ENCODE peak calls at places on chromosome 22, in five cellular contexts. H is psoas muscle, I is PC-3, X is ovary, A is right atrium auricular region. L is an unnamed sample.
A peak's percentile ranks its signal among the peaks of the same experiment; 100 is the strongest.

GRCh38 chr22:19129871-19130270 is 1.2 kb upstream of the TSSK2 start:
- DNase-seq in H (no peak), I (no peak), X (no peak), A (no peak), L (peak; percentile 26)

GRCh38 chr22:30970356-30970746 is 1.3 kb downstream of the TUG1 start:
- DNase-seq in H (no peak), I (no peak), X (no peak), A (no peak), L (no peak)

GRCh38 chr22:41479671-41480396 is 10.9 kb downstream of the ACO2 start:
- DNase-seq in H (no peak), I (no peak), X (no peak), A (no peak), L (no peak)

GRCh38 chr22:31075961-31076360 is 5.2 kb upstream of the SMTN start:
- DNase-seq in H (peak; percentile 86), I (no peak), X (peak; percentile 89), A (peak; percentile 90), L (no peak)

GRCh38 chr22:41801147-41801819 is 804 bp downstream of the CCDC134 start:
- DNase-seq in H (no peak), I (no peak), X (no peak), A (no peak), L (no peak)

GRCh38 chr22:19704355-19705015 is 9.8 kb upstream of the SEPTIN5 start:
- DNase-seq in H (no peak), I (no peak), X (no peak), A (no peak), L (no peak)

GRCh38 chr22:42780070-42780540 is 59.4 kb upstream of the A4GALT start:
- DNase-seq in H (no peak), I (peak; percentile 82), X (no peak), A (no peak), L (peak; percentile 51)

GRCh38 chr22:26675687-26676273 is 18.4 kb downstream of the MIAT start:
- DNase-seq in H (no peak), I (no peak), X (no peak), A (no peak), L (no peak)

GRCh38 chr22:29071261-29072045 is 1.4 kb upstream of the KREMEN1 start:
- DNase-seq in H (peak; percentile 49), I (peak; percentile 20), X (peak; percentile 74), A (no peak), L (peak; percentile 79)

GRCh38 chr22:45211435-45211834 is 29.3 kb downstream of the KIAA0930 start:
- DNase-seq in H (no peak), I (no peak), X (no peak), A (no peak), L (no peak)
- H3K27ac ChIP-seq in H (no peak overlapping the region), I (no peak overlapping the region), X (no peak overlapping the region), A (peak overlapping the region; percentile 79), L (no peak overlapping the region)

GRCh38 chr22:37197451-37198289 is 9.6 kb upstream of the C1QTNF6 start:
- DNase-seq in H (peak; percentile 69), I (peak; percentile 92), X (peak; percentile 78), A (peak; percentile 88), L (peak; percentile 95)
- H3K27ac ChIP-seq in H (peak overlapping the region; percentile 98), I (peak overlapping the region; percentile 97), X (peak overlapping the region; percentile 46), A (peak overlapping the region; percentile 96), L (peak overlapping the region; percentile 60)

GRCh38 chr22:37454857-37455686 is 27.8 kb upstream of the ELFN2 start:
- DNase-seq in H (no peak), I (peak; percentile 84), X (no peak), A (no peak), L (peak; percentile 83)
- H3K27ac ChIP-seq in H (no peak overlapping the region), I (peak overlapping the region; percentile 93), X (no peak overlapping the region), A (no peak overlapping the region), L (peak overlapping the region; percentile 20)

DNA sequence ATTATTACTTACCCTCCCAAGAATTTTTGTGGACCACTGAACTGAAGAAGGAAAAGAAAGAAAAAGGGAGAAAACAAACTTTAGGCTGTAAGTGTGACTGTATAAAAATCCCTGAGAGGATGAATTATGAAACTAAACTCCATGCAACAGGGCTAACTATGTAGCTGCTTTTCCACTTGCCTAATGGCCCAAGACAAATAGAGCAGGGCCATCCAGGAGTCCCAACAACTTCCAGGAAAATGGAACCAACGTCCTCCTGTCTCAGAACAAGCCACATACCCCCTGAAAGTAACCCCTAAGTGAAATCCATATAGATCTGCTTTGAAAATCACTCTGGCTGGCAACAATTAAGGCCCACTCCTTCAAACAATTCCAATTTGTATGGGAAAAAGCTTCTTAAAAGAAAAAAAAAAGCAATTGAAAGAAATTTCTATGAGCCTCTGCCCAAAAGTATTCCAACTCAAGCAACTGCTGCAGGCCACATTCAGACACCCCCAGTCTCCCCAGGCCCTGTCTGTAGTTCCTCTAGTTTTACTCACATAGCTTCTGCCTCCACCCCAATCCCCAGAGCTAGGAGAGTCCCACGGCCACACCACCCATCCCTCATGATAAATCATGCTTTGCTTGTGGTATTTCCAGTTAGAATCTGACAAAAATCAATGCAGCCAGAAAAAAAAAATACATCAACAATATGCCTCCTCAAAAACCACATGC is 12.7 kb downstream of the RBFOX2 start:
- DNase-seq in H (no peak), I (no peak), X (no peak), A (no peak), L (no peak)
- H3K27ac ChIP-seq in H (no peak overlapping the region), I (no peak overlapping the region), X (no peak overlapping the region), A (peak overlapping the region; percentile 8), L (no peak overlapping the region)

GRCh38 chr22:27784099-27784446 is 17.5 kb downstream of the MN1 start:
- DNase-seq in H (no peak), I (no peak), X (no peak), A (no peak), L (no peak)

GRCh38 chr22:27779650-27780049 is 21.9 kb downstream of the MN1 start:
- DNase-seq in H (no peak), I (no peak), X (no peak), A (no peak), L (no peak)

GRCh38 chr22:27783436-27784098 is 18.0 kb downstream of the MN1 start:
- DNase-seq in H (no peak), I (no peak), X (no peak), A (no peak), L (no peak)

GRCh38 chr22:27780161-27780575 is 21.4 kb downstream of the MN1 start:
- DNase-seq in H (no peak), I (no peak), X (no peak), A (peak; percentile 82), L (no peak)

DNA sequence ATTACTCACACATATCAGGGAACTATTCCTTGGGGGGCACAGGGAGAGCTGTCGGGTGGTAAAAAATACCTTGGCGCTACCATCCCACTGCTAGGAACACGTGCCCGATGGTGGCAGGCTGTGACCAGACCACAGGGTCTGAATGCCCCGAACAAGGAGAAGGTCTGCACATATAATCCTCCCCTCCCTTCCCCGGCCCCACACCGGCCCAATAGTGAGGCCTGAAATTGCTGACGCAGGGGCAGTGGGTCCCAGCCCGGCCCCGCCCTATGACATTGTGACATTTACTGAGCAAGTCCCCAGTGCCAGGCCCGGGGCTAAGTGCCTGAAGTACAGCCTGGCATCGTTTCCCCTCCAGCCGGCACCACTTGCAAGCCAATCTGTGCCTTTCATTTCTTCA is 19.5 kb downstream of the MN1 start:
- DNase-seq in H (peak; percentile 83), I (no peak), X (no peak), A (no peak), L (no peak)
- H3K27ac ChIP-seq in H (peak overlapping the region; percentile 94), I (no peak overlapping the region), X (no peak overlapping the region), A (peak overlapping the region; percentile 7), L (no peak overlapping the region)

GRCh38 chr22:22035771-22036314 is 53.3 kb upstream of the TOP3B start:
- DNase-seq in H (no peak), I (no peak), X (no peak), A (no peak), L (no peak)

GRCh38 chr22:22033803-22034468 is 51.3 kb upstream of the TOP3B start:
- DNase-seq in H (no peak), I (no peak), X (no peak), A (no peak), L (no peak)

GRCh38 chr22:22035203-22035602 is 52.6 kb upstream of the TOP3B start:
- DNase-seq in H (no peak), I (no peak), X (no peak), A (no peak), L (no peak)

GRCh38 chr22:22032906-22033802 is 50.6 kb upstream of the TOP3B start:
- DNase-seq in H (no peak), I (no peak), X (no peak), A (no peak), L (no peak)

DNA sequence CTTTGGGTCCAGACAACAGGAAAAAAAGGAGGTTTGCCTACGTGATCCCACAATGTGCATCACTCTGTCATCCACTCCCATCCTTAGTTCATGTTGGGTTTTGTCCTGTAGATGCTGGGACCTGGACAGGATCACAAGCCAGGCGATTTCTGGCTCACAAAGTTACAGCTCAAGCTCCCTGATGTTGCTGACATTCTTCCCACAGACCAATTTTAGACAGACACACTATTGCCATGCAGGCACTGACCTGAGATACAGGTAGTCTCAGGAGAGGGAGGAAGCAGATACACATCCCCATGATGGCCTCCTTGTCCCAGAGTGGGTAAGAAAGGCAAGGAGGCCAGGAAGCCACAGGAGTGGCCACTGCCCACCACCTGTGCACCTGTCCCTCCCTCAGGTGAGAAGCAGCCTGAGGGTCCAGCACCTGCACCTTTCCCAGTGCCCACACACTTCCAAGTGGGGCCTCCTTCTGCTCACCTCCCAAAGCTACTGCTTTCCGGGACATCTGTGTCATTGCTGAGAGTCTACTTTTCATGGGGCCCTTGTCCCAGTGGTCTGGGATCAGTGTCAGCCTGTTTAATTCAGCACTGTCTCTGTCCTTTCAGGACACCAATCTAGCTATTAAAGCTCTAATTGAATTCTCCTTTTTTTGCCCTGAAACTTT is 52.0 kb upstream of the TOP3B start:
- DNase-seq in H (no peak), I (no peak), X (no peak), A (no peak), L (no peak)
- H3K27ac ChIP-seq in H (no peak overlapping the region), I (no peak overlapping the region), X (no peak overlapping the region), A (no peak overlapping the region), L (no peak overlapping the region)